ENCODE peak calls at places on chromosomes 16 and 17, in four cellular contexts. W, B, L and U are unnamed samples.
A peak's percentile ranks its signal among the peaks of the same experiment; 100 is the strongest.

GRCh38 chr16:20773679-20774078 is 9.9 kb downstream of the ACSM3 start:
- DNase-seq in W (no peak), B (no peak), L (no peak), U (no peak)

GRCh38 chr17:49180998-49181635 is 29.3 kb downstream of the GNGT2 start:
- DNase-seq in W (no peak), B (no peak), L (no peak), U (no peak)

GRCh38 chr16:9119795-9120194 is 28.4 kb downstream of the HAPSTR1 start:
- DNase-seq in W (no peak), B (no peak), L (no peak), U (no peak)

GRCh38 chr16:82452002-82452741 is 174.6 kb upstream of the CDH13 start:
- DNase-seq in W (no peak), B (no peak), L (no peak), U (no peak)

GRCh38 chr17:67742025-67742424 is 24.3 kb downstream of the NOL11 start:
- DNase-seq in W (no peak), B (no peak), L (no peak), U (no peak)

GRCh38 chr16:54077412-54077821 is 209.2 kb downstream of the IRX3 start:
- DNase-seq in W (peak; percentile 79), B (no peak), L (no peak), U (peak; percentile 57)

GRCh38 chr17:79937435-79937870 is 98.2 kb upstream of the CBX4 start:
- DNase-seq in W (no peak), B (peak; percentile 42), L (peak; percentile 57), U (no peak)

GRCh38 chr17:44216674-44217073 is 2.8 kb downstream of the UBTF start:
- DNase-seq in W (no peak), B (no peak), L (no peak), U (no peak)

GRCh38 chr17:82984751-82985435 is 94.5 kb upstream of the METRNL start:
- DNase-seq in W (no peak), B (no peak), L (no peak), U (no peak)

GRCh38 chr16:89842471-89843408 is 14.5 kb downstream of the SPIRE2 start:
- DNase-seq in W (no peak), B (no peak), L (peak; percentile 12), U (peak; percentile 69)

GRCh38 chr16:10933865-10934264 is 8.4 kb downstream of the DEXI start:
- DNase-seq in W (no peak), B (no peak), L (no peak), U (no peak)

GRCh38 chr16:52364500-52364899 is 182.4 kb downstream of the TOX3 start:
- DNase-seq in W (no peak), B (no peak), L (no peak), U (no peak)

GRCh38 chr17:74379495-74380085 is 12.3 kb downstream of the GPR142 start:
- DNase-seq in W (no peak), B (peak; percentile 98), L (peak; percentile 89), U (peak; percentile 42)

GRCh38 chr16:30350134-30350871 is 4.8 kb downstream of the CD2BP2 start:
- DNase-seq in W (no peak), B (no peak), L (no peak), U (no peak)

GRCh38 chr17:74118504-74118903 is 85.0 kb upstream of the RPL38 start:
- DNase-seq in W (peak; percentile 42), B (no peak), L (no peak), U (no peak)

GRCh38 chr17:72713701-72714100 is 378.8 kb downstream of the SLC39A11 start:
- DNase-seq in W (no peak), B (no peak), L (no peak), U (no peak)

GRCh38 chr17:77869665-77870132 is 88.8 kb upstream of the TNRC6C start:
- DNase-seq in W (no peak), B (peak; percentile 77), L (peak; percentile 56), U (no peak)

GRCh38 chr17:58338907-58339774 is 10.5 kb upstream of the TSPOAP1 start:
- DNase-seq in W (no peak), B (peak; percentile 91), L (peak; percentile 42), U (no peak)

GRCh38 chr17:81825841-81826471 is 7.1 kb downstream of the MCRIP1 start:
- DNase-seq in W (no peak), B (no peak), L (no peak), U (no peak)

GRCh38 chr17:80608326-80608725 is 63.7 kb downstream of the RPTOR start:
- DNase-seq in W (no peak), B (no peak), L (no peak), U (no peak)

GRCh38 chr17:17084317-17084835 is 42.1 kb downstream of the MPRIP start:
- DNase-seq in W (peak; percentile 24), B (no peak), L (no peak), U (no peak)

GRCh38 chr17:36546418-36547093 is 1.8 kb downstream of the GGNBP2 start:
- DNase-seq in W (no peak), B (no peak), L (no peak), U (no peak)

GRCh38 chr17:82696916-82697807 is 1.3 kb downstream of the RAB40B start:
- DNase-seq in W (no peak), B (peak; percentile 68), L (no peak), U (no peak)

GRCh38 chr16:22008215-22009142 is 568 bp downstream of the MOSMO start:
- DNase-seq in W (no peak), B (peak; percentile 84), L (no peak), U (no peak)

GRCh38 chr16:73095885-73096341 is 48.0 kb upstream of the ZFHX3 start:
- DNase-seq in W (no peak), B (no peak), L (no peak), U (no peak)

GRCh38 chr16:24671455-24671954 is 57.9 kb upstream of the TNRC6A start:
- DNase-seq in W (no peak), B (no peak), L (no peak), U (no peak)

GRCh38 chr17:71329310-71330098 is 791.3 kb upstream of the SOX9 start:
- DNase-seq in W (no peak), B (no peak), L (no peak), U (no peak)

GRCh38 chr17:45300060-45300751 is 16.6 kb downstream of the MAP3K14 start:
- DNase-seq in W (no peak), B (no peak), L (no peak), U (no peak)

GRCh38 chr17:75652934-75653549 is 13.9 kb downstream of the RECQL5 start:
- DNase-seq in W (no peak), B (no peak), L (peak; percentile 46), U (no peak)

GRCh38 chr17:40547079-40547784 is 18.0 kb downstream of the CCR7 start:
- DNase-seq in W (peak; percentile 88), B (no peak), L (peak; percentile 91), U (peak; percentile 95)

GRCh38 chr17:59611503-59611902 is 8.2 kb upstream of the CLTC start:
- DNase-seq in W (no peak), B (no peak), L (no peak), U (no peak)

GRCh38 chr17:59607061-59607460 is 12.6 kb upstream of the CLTC start:
- DNase-seq in W (no peak), B (no peak), L (no peak), U (no peak)

DNA sequence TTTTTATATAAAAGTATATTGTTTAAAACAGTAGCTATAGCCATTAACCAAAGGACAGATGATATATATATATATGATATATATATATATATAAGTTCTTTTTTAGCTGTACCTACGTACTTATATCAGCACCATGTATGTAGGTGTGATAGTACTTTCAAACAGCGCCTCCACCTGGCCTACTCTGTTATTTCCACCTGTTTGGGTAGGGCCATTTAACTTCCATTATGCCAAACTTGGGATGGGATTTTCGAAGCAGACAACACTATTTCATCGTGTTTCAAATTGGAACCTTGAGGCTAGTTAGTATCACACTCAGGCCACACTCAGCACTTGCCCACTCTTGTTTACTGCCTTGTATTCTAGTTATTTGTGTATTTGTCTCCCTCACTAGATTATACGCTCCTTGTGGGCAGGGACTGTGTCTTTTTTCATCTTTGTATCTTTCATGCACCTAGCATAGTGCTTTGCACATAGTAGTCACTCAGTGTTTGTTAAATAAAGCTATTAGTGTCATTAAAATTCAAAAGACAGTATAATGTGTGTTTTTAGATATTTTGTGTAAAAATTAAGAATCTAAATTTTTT is 11.8 kb upstream of the CLTC start:
- DNase-seq in W (no peak), B (no peak), L (peak; percentile 23), U (no peak)
- TF ChIP-seq CTCF in W (no peak), B (no peak), L (peak; percentile 47), U (peak; percentile 49)

GRCh38 chr17:34070712-34071111 is 184.4 kb upstream of the CCL2 start:
- DNase-seq in W (no peak), B (no peak), L (no peak), U (no peak)

GRCh38 chr17:34071891-34072420 is 183.1 kb upstream of the CCL2 start:
- DNase-seq in W (no peak), B (no peak), L (no peak), U (no peak)

GRCh38 chr17:34076743-34077631 is 178.1 kb upstream of the CCL2 start:
- DNase-seq in W (no peak), B (no peak), L (no peak), U (no peak)

DNA sequence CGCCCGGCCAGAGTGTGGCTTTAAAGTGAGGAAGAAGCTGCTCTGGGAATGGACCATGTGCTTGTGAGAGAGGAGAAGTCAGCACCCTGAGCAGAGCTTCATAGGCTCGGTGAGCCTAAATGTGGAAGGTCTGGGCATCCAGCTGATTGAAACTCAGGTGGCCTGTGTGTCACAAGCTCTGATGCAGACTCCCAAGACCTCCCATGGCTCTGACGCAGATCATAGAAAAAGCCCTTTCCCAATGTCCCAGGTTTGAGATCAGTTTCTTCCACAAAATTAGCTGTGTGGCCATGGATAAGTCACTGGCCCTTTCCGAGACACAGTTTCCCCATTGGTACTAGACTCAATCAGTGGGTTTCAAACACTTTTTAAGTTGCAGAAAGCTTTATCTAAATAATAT is 180.0 kb upstream of the CCL2 start:
- DNase-seq in W (no peak), B (no peak), L (no peak), U (no peak)
- H3K27ac ChIP-seq in W (no peak overlapping the region), B (no peak overlapping the region), L (no peak overlapping the region), U (no peak overlapping the region)

GRCh38 chr16:2061023-2061422 is 13.2 kb downstream of the TSC2 start:
- DNase-seq in W (no peak), B (no peak), L (no peak), U (no peak)

GRCh38 chr16:2064368-2064945 is 16.7 kb downstream of the TSC2 start:
- DNase-seq in W (no peak), B (no peak), L (no peak), U (no peak)

GRCh38 chr16:2063861-2064260 is 16.1 kb downstream of the TSC2 start:
- DNase-seq in W (no peak), B (no peak), L (no peak), U (no peak)

GRCh38 chr16:2061526-2061925 is 13.7 kb downstream of the TSC2 start:
- DNase-seq in W (no peak), B (no peak), L (no peak), U (no peak)

DNA sequence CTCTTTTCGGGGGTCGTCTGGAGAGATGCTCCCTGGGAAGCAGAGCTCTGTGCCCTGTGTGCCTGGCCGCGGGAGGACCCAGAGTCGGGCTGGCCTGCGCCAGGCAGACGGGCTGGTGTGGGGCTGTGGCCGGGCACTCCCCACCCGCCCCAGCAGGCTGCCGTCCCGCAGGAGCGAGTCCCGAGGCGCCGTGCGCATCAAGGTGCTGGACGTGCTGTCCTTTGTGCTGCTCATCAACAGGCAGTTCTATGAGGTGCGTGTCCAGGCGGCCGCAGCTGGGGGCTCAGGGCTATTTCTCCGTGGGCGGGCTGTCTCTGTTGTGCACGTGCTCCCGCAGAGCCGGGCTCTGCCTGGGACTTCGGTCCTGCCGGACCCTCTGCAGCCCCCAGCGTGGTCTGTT is 15.0 kb downstream of the TSC2 start:
- DNase-seq in W (no peak), B (no peak), L (no peak), U (no peak)
- H3K27me3 ChIP-seq in W (no peaks in the 10 kb centered on the region), B (no peaks in the 10 kb centered on the region), L (no peaks in the 10 kb centered on the region), U (no peaks in the 10 kb centered on the region)

GRCh38 chr17:12789075-12789975 is at the start of gene ARHGAP44:
- DNase-seq in W (peak; percentile 63), B (peak; percentile 88), L (no peak), U (peak; percentile 35)
- TF ChIP-seq CTCF in W (no peak), B (no peak), L (no peak), U (peak; percentile 26)

GRCh38 chr16:55508941-55509920 is at the start of gene LPCAT2:
- DNase-seq in W (peak; percentile 88), B (peak; percentile 98), L (no peak), U (peak; percentile 50)
- H3K27ac ChIP-seq in W (peak within 1 kb of the TSS; percentile 43), B (peak within 1 kb of the TSS; percentile 93), L (no peak within 1 kb of the TSS), U (peak within 1 kb of the TSS; percentile 28)